ENCODE peak calls at places on chromosome 11, in five cellular contexts. C is H1, Q is brain microvascular endothelial cell, H is K562, I is A549. E is an unnamed sample.

GRCh38 chr11:6746086-6746618 is 25.6 kb downstream of the OR2AG2 start:
- DNase-seq in C (no peak), Q (no peak), H (no peak), I (no peak), E (peak; percentile 15)

GRCh38 chr11:14230407-14230806 is 128.6 kb downstream of the RRAS2 start:
- DNase-seq in C (no peak), Q (no peak), H (no peak), I (no peak), E (no peak)

GRCh38 chr11:21811572-21811971 is 381.3 kb upstream of the ANO5 start:
- DNase-seq in C (no peak), Q (no peak), H (no peak), I (no peak), E (no peak)

GRCh38 chr11:83206771-83207413 is 13.4 kb downstream of the ANKRD42 start:
- DNase-seq in C (no peak), Q (no peak), H (no peak), I (no peak), E (no peak)

GRCh38 chr11:123702137-123702536 is 39.3 kb downstream of the ZNF202 start:
- DNase-seq in C (no peak), Q (peak; percentile 7), H (no peak), I (no peak), E (peak; percentile 17)

GRCh38 chr11:133925756-133926155 is 31.0 kb downstream of the IGSF9B start:
- DNase-seq in C (no peak), Q (no peak), H (no peak), I (no peak), E (no peak)

GRCh38 chr11:10314199-10315072 is 9.6 kb downstream of the ADM start:
- DNase-seq in C (no peak), Q (peak; percentile 61), H (no peak), I (no peak), E (peak; percentile 70)

GRCh38 chr11:30244255-30244654 is 13.4 kb downstream of the FSHB start:
- DNase-seq in C (no peak), Q (peak; percentile 55), H (no peak), I (peak; percentile 4), E (peak; percentile 47)

GRCh38 chr11:112253605-112254242 is 6.9 kb downstream of the PLET1 start:
- DNase-seq in C (no peak), Q (no peak), H (no peak), I (no peak), E (no peak)

GRCh38 chr11:72598901-72599300 is 75.3 kb downstream of the PDE2A start:
- DNase-seq in C (no peak), Q (peak; percentile 27), H (peak; percentile 70), I (peak; percentile 59), E (peak; percentile 65)

GRCh38 chr11:64444838-64445441 is 86.0 kb downstream of the RPS6KA4 start:
- DNase-seq in C (no peak), Q (peak; percentile 26), H (peak; percentile 56), I (peak; percentile 45), E (peak; percentile 25)

GRCh38 chr11:60887531-60887930 is 18.9 kb downstream of the PRPF19 start:
- DNase-seq in C (no peak), Q (peak; percentile 60), H (peak; percentile 73), I (peak; percentile 41), E (peak; percentile 69)

GRCh38 chr11:73001615-73002014 is 140.5 kb downstream of the FCHSD2 start:
- DNase-seq in C (no peak), Q (no peak), H (no peak), I (no peak), E (peak; percentile 8)

GRCh38 chr11:1034001-1034400 is 2.5 kb downstream of the MUC6 start:
- DNase-seq in C (no peak), Q (no peak), H (no peak), I (no peak), E (no peak)

GRCh38 chr11:112724194-112724790 is 236.9 kb upstream of the NCAM1 start:
- DNase-seq in C (no peak), Q (no peak), H (no peak), I (no peak), E (no peak)

GRCh38 chr11:64373598-64373974 is 14.6 kb downstream of the RPS6KA4 start:
- DNase-seq in C (no peak), Q (no peak), H (no peak), I (no peak), E (no peak)

GRCh38 chr11:86152006-86152862 is 83.3 kb upstream of the PICALM start:
- DNase-seq in C (no peak), Q (no peak), H (no peak), I (no peak), E (peak; percentile 27)

GRCh38 chr11:16091862-16092261 is 264.5 kb downstream of the SOX6 start:
- DNase-seq in C (no peak), Q (no peak), H (no peak), I (no peak), E (peak; percentile 22)

GRCh38 chr11:64044730-64045386 is 9.1 kb downstream of the FLRT1 start:
- DNase-seq in C (no peak), Q (no peak), H (no peak), I (no peak), E (no peak)

GRCh38 chr11:17578296-17578695 is 31.2 kb downstream of the OTOG start:
- DNase-seq in C (no peak), Q (no peak), H (no peak), I (no peak), E (no peak)

GRCh38 chr11:104522650-104523049 is 358.7 kb upstream of the PDGFD start:
- DNase-seq in C (no peak), Q (peak; percentile 20), H (no peak), I (no peak), E (peak; percentile 29)

GRCh38 chr11:58121101-58121500 is 4.2 kb downstream of the OR9I1 start:
- DNase-seq in C (no peak), Q (no peak), H (no peak), I (no peak), E (no peak)

GRCh38 chr11:78331711-78332110 is 85.9 kb downstream of the GAB2 start:
- DNase-seq in C (no peak), Q (no peak), H (no peak), I (no peak), E (no peak)

GRCh38 chr11:61290905-61291690 is 4.0 kb downstream of the VWCE start:
- DNase-seq in C (no peak), Q (no peak), H (no peak), I (no peak), E (no peak)

GRCh38 chr11:43916621-43917020 is 25.8 kb upstream of the C11orf96 start:
- DNase-seq in C (no peak), Q (no peak), H (no peak), I (no peak), E (no peak)

GRCh38 chr11:57460017-57460755 is at the start of gene RTN4RL2:
- DNase-seq in C (no peak), Q (peak; percentile 20), H (peak; percentile 90), I (peak; percentile 88), E (peak; percentile 58)

GRCh38 chr11:114416441-114416928 is 16.0 kb downstream of the RBM7 start:
- DNase-seq in C (no peak), Q (peak; percentile 31), H (no peak), I (no peak), E (no peak)

GRCh38 chr11:69587454-69588081 is 53.4 kb upstream of the CCND1 start:
- DNase-seq in C (no peak), Q (peak; percentile 69), H (no peak), I (peak; percentile 41), E (peak; percentile 89)

GRCh38 chr11:69584160-69584559 is 56.8 kb upstream of the CCND1 start:
- DNase-seq in C (no peak), Q (no peak), H (no peak), I (no peak), E (no peak)

GRCh38 chr11:69585385-69585784 is 55.6 kb upstream of the CCND1 start:
- DNase-seq in C (no peak), Q (no peak), H (no peak), I (no peak), E (no peak)

GRCh38 chr11:69592986-69593385 is 48.0 kb upstream of the CCND1 start:
- DNase-seq in C (no peak), Q (no peak), H (no peak), I (no peak), E (no peak)

GRCh38 chr11:69588270-69588669 is 52.7 kb upstream of the CCND1 start:
- DNase-seq in C (no peak), Q (peak; percentile 87), H (no peak), I (peak; percentile 45), E (peak; percentile 93)
- TF ChIP-seq CTCF in C (no peak), Q (peak; percentile 71), H (peak; percentile 23), I (no peak), E (peak; percentile 71)

GRCh38 chr11:2400761-2401435 is 348 bp downstream of the TSSC4 start:
- DNase-seq in C (no peak), Q (no peak), H (no peak), I (no peak), E (no peak)

GRCh38 chr11:2399488-2400068 is 972 bp upstream of the TSSC4 start:
- DNase-seq in C (no peak), Q (no peak), H (no peak), I (peak; percentile 31), E (peak; percentile 41)

GRCh38 chr11:2401436-2401984 is 960 bp downstream of the TSSC4 start:
- DNase-seq in C (no peak), Q (no peak), H (no peak), I (peak; percentile 31), E (no peak)

GRCh38 chr11:2398664-2399355 is 1.7 kb upstream of the TSSC4 start:
- DNase-seq in C (no peak), Q (no peak), H (no peak), I (no peak), E (no peak)

GRCh38 chr11:2400069-2400760 is at the start of gene TSSC4:
- DNase-seq in C (peak; percentile 100), Q (peak; percentile 99), H (peak; percentile 93), I (peak; percentile 99), E (peak; percentile 100)
- H3K4me3 ChIP-seq in C (peak within 1 kb of the TSS; percentile 98), Q (peak within 1 kb of the TSS; percentile 98), H (peak within 1 kb of the TSS; percentile 87), I (peak within 1 kb of the TSS; percentile 100), E (peak within 1 kb of the TSS; percentile 99)

GRCh38 chr11:75520688-75521087 is 5.1 kb downstream of the GDPD5 start:
- DNase-seq in C (no peak), Q (no peak), H (no peak), I (no peak), E (no peak)

GRCh38 chr11:75523189-75523588 is 2.6 kb downstream of the GDPD5 start:
- DNase-seq in C (no peak), Q (no peak), H (no peak), I (no peak), E (no peak)

GRCh38 chr11:75523811-75524401 is 1.8 kb downstream of the GDPD5 start:
- DNase-seq in C (no peak), Q (no peak), H (no peak), I (no peak), E (no peak)

GRCh38 chr11:75524576-75525432 is 937 bp downstream of the GDPD5 start:
- DNase-seq in C (no peak), Q (no peak), H (peak; percentile 61), I (peak; percentile 28), E (peak; percentile 13)

DNA sequence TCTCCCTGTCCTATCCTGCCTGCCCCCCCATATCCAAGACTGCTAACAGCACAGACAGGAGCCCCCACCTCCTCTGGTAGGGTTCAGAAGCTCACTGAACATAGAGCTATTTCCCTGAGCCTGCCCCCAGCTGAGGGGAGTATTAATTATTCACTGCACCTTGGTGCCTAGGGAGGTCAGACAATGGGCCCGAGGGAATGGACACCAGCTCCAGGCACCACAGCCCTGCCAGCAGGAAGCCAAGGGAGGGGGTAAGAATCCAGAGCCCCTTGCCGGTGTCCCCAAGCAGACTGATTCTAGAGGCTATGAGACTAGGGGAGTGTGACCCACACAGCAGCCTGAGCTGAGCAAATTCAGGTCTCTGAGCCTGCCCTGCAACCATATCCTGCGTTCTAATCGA is 3.1 kb downstream of the GDPD5 start:
- DNase-seq in C (no peak), Q (no peak), H (no peak), I (no peak), E (no peak)
- TF ChIP-seq CTCF in C (no peak), Q (no peak), H (no peak), I (no peak), E (no peak)

GRCh38 chr11:2867722-2868548 is 17.6 kb downstream of the CDKN1C start:
- DNase-seq in C (no peak), Q (no peak), H (peak; percentile 84), I (no peak), E (no peak)
- H3K4me3 ChIP-seq in C (peak overlapping the region; percentile 10), Q (no peak overlapping the region), H (no peak overlapping the region), I (no peak overlapping the region), E (no peak overlapping the region)